ENCODE peak calls at places on chromosome 7, in seven cellular contexts. C, Z, X, G, E, I and M are unnamed samples.
A peak's percentile ranks its signal among the peaks of the same experiment; 100 is the strongest.

GRCh38 chr7:118110178-118110577 is 73.8 kb upstream of the LSM8 start:
- DNase-seq in C (no peak), Z (no peak), X (no peak), G (no peak), E (no peak), I (no peak), M (no peak)

GRCh38 chr7:102450242-102450641 is 14.4 kb downstream of the ALKBH4 start:
- DNase-seq in C (no peak), Z (no peak), X (no peak), G (no peak), E (no peak), I (no peak), M (no peak)

GRCh38 chr7:131544449-131545425 is 11.7 kb downstream of the PODXL start:
- DNase-seq in C (no peak), Z (peak; percentile 72), X (peak; percentile 73), G (no peak), E (no peak), I (peak; percentile 84), M (no peak)

GRCh38 chr7:1439373-1440363 is 19.6 kb downstream of the MICALL2 start:
- DNase-seq in C (no peak), Z (no peak), X (no peak), G (no peak), E (no peak), I (no peak), M (no peak)

GRCh38 chr7:150431839-150432658 is 18.4 kb upstream of the GIMAP8 start:
- DNase-seq in C (no peak), Z (peak; percentile 63), X (no peak), G (no peak), E (no peak), I (no peak), M (no peak)

GRCh38 chr7:91657386-91658120 is 222.9 kb downstream of the MTERF1 start:
- DNase-seq in C (no peak), Z (no peak), X (no peak), G (no peak), E (no peak), I (no peak), M (no peak)

GRCh38 chr7:45454771-45455170 is 119.4 kb upstream of the ADCY1 start:
- DNase-seq in C (no peak), Z (no peak), X (no peak), G (no peak), E (no peak), I (no peak), M (no peak)

GRCh38 chr7:1156782-1157535 is 3.0 kb downstream of the ZFAND2A start:
- DNase-seq in C (no peak), Z (no peak), X (peak; percentile 100), G (no peak), E (no peak), I (no peak), M (no peak)

GRCh38 chr7:27433581-27433980 is 191.0 kb downstream of the EVX1 start:
- DNase-seq in C (no peak), Z (no peak), X (no peak), G (no peak), E (no peak), I (no peak), M (no peak)

GRCh38 chr7:112898432-112899290 is 108.5 kb upstream of the TMEM168 start:
- DNase-seq in C (peak; percentile 11), Z (peak; percentile 70), X (peak; percentile 79), G (peak; percentile 62), E (peak; percentile 32), I (peak; percentile 70), M (no peak)

GRCh38 chr7:37259381-37259821 is 189.3 kb downstream of the ELMO1 start:
- DNase-seq in C (no peak), Z (no peak), X (no peak), G (no peak), E (no peak), I (no peak), M (no peak)

GRCh38 chr7:101691822-101692384 is 62.8 kb upstream of the MYL10 start:
- DNase-seq in C (no peak), Z (no peak), X (peak; percentile 38), G (no peak), E (no peak), I (no peak), M (no peak)

GRCh38 chr7:159098424-159098786 is 46.3 kb downstream of the VIPR2 start:
- DNase-seq in C (no peak), Z (no peak), X (no peak), G (no peak), E (no peak), I (no peak), M (no peak)

GRCh38 chr7:119037941-119038340 is 813.4 kb downstream of the ANKRD7 start:
- DNase-seq in C (no peak), Z (no peak), X (no peak), G (no peak), E (no peak), I (no peak), M (no peak)

GRCh38 chr7:119472398-119473038 is 800.5 kb upstream of the KCND2 start:
- DNase-seq in C (no peak), Z (no peak), X (no peak), G (no peak), E (no peak), I (no peak), M (no peak)

GRCh38 chr7:117894037-117894436 is 20.8 kb upstream of the CTTNBP2 start:
- DNase-seq in C (no peak), Z (no peak), X (no peak), G (no peak), E (no peak), I (no peak), M (no peak)

GRCh38 chr7:157652954-157653826 is 316.4 kb downstream of the DNAJB6 start:
- DNase-seq in C (no peak), Z (no peak), X (no peak), G (no peak), E (no peak), I (peak; percentile 21), M (no peak)

GRCh38 chr7:1548438-1548831 is 7.6 kb downstream of the TMEM184A start:
- DNase-seq in C (no peak), Z (peak; percentile 65), X (no peak), G (no peak), E (no peak), I (no peak), M (no peak)

GRCh38 chr7:155509725-155510551 is 36.4 kb downstream of the CNPY1 start:
- DNase-seq in C (no peak), Z (no peak), X (no peak), G (peak; percentile 84), E (no peak), I (no peak), M (no peak)

GRCh38 chr7:39712746-39713145 is 89.4 kb downstream of the RALA start:
- DNase-seq in C (no peak), Z (no peak), X (no peak), G (no peak), E (no peak), I (no peak), M (no peak)

GRCh38 chr7:39714447-39715091 is 91.2 kb downstream of the RALA start:
- DNase-seq in C (no peak), Z (no peak), X (no peak), G (no peak), E (no peak), I (no peak), M (no peak)

GRCh38 chr7:39709029-39709428 is 85.7 kb downstream of the RALA start:
- DNase-seq in C (no peak), Z (no peak), X (no peak), G (no peak), E (no peak), I (no peak), M (no peak)

GRCh38 chr7:39709768-39710291 is 86.5 kb downstream of the RALA start:
- DNase-seq in C (no peak), Z (no peak), X (no peak), G (no peak), E (peak; percentile 13), I (no peak), M (no peak)
- TF ChIP-seq TAF1 in C (no peak), Z (no peak), X (no peak), G (no peak), E (no peak), I (no peak), M (no peak)

DNA sequence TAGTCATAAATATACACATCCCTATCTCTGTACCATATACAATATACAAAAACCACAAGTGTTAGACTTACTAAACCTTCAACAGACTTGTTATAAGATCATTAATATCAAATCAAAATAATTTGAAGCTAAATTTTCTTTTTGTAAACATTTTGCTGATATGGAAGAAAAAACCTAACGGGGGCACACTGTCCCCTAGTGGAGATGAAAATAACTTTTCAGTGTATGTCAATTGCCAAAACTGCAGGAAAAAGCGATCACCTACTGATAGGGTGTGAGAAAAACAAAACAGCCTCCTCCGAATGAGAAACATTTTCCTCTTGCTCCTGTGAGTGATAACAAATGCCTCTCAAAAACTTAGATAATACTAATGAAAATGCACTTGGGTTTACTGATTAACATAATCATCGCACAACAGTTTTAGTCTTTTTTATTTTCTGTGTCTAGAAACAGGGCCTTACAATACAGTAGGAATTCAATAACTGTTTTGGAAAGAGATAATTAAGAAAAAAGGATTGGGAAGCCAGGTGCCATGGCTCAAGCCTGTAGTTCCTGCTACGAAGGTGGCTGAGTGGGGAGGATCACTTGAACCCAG is 322.7 kb downstream of the CRPPA start:
- DNase-seq in C (no peak), Z (peak; percentile 34), X (no peak), G (no peak), E (no peak), I (no peak), M (no peak)
- TF ChIP-seq TAF1 in C (no peak), Z (no peak), X (no peak), G (no peak), E (no peak), I (no peak), M (no peak)

DNA sequence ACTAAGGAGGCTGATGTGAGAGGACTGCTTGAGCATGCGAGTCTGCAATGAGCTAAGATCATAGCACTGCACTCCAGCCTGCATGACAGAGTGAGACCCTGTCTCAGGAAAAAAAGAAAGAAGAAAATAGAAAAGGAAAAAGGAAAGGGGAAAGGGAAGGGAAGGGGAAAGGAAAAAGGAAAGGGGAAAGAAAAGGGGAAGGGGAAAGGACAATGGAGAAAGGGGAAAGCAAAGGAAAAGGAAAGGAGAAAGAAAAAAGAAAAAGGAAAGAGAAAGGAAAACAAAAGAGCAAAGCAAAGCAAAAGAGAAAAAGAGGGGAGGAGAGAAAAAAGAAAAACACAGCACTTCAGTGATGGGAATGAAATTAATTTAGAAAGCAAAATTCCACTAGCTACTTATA is 179.3 kb downstream of the SRPK2 start:
- DNase-seq in C (no peak), Z (no peak), X (no peak), G (no peak), E (no peak), I (no peak), M (no peak)
- TF ChIP-seq TAF1 in C (no peak), Z (no peak), X (no peak), G (no peak), E (no peak), I (no peak), M (no peak)

GRCh38 chr7:151469281-151469680 is 29.3 kb upstream of the CRYGN start:
- DNase-seq in C (no peak), Z (no peak), X (no peak), G (no peak), E (no peak), I (no peak), M (no peak)

GRCh38 chr7:151470656-151471180 is 30.8 kb upstream of the CRYGN start:
- DNase-seq in C (no peak), Z (no peak), X (no peak), G (no peak), E (no peak), I (no peak), M (no peak)

GRCh38 chr7:151465169-151465568 is 25.2 kb upstream of the CRYGN start:
- DNase-seq in C (no peak), Z (no peak), X (no peak), G (no peak), E (no peak), I (no peak), M (no peak)

GRCh38 chr7:151472644-151473380 is 32.9 kb upstream of the CRYGN start:
- DNase-seq in C (no peak), Z (no peak), X (no peak), G (no peak), E (peak; percentile 83), I (no peak), M (no peak)

GRCh38 chr7:151468214-151469023 is 28.5 kb upstream of the CRYGN start:
- DNase-seq in C (no peak), Z (no peak), X (no peak), G (no peak), E (no peak), I (no peak), M (no peak)
- TF ChIP-seq TAF1 in C (no peak), Z (no peak), X (no peak), G (no peak), E (no peak), I (no peak), M (no peak)